ENCODE peak calls at places on chromosomes 11 and 22, in four cellular contexts. Y is GM12878, M is HepG2, B is SK-N-SH. J is an unnamed sample.

GRCh38 chr11:63560506-63561179 is 2.5 kb downstream of the PLAAT2 start:
- DNase-seq in Y (no peak), M (no peak), B (no peak), J (no peak)

GRCh38 chr22:37337204-37337943 is 55.1 kb downstream of the CYTH4 start:
- DNase-seq in Y (no peak), M (no peak), B (no peak), J (no peak)

GRCh38 chr11:27100534-27100933 is 59.9 kb downstream of the BBOX1 start:
- DNase-seq in Y (no peak), M (no peak), B (no peak), J (no peak)

GRCh38 chr11:123775274-123775673 is 21.0 kb upstream of the OR6X1 start:
- DNase-seq in Y (no peak), M (no peak), B (no peak), J (no peak)

GRCh38 chr22:49658902-49659280 is 168.8 kb downstream of the BRD1 start:
- DNase-seq in Y (no peak), M (no peak), B (no peak), J (no peak)

GRCh38 chr11:57491371-57492061 is 24.0 kb downstream of the SLC43A1 start:
- DNase-seq in Y (no peak), M (peak), B (peak), J (peak)

GRCh38 chr11:68724293-68724692 is 27.0 kb downstream of the TESMIN start:
- DNase-seq in Y (no peak), M (no peak), B (no peak), J (no peak)

GRCh38 chr11:69297926-69298777 is 4.2 kb downstream of the MYEOV start:
- DNase-seq in Y (peak), M (peak), B (no peak), J (peak)

DNA sequence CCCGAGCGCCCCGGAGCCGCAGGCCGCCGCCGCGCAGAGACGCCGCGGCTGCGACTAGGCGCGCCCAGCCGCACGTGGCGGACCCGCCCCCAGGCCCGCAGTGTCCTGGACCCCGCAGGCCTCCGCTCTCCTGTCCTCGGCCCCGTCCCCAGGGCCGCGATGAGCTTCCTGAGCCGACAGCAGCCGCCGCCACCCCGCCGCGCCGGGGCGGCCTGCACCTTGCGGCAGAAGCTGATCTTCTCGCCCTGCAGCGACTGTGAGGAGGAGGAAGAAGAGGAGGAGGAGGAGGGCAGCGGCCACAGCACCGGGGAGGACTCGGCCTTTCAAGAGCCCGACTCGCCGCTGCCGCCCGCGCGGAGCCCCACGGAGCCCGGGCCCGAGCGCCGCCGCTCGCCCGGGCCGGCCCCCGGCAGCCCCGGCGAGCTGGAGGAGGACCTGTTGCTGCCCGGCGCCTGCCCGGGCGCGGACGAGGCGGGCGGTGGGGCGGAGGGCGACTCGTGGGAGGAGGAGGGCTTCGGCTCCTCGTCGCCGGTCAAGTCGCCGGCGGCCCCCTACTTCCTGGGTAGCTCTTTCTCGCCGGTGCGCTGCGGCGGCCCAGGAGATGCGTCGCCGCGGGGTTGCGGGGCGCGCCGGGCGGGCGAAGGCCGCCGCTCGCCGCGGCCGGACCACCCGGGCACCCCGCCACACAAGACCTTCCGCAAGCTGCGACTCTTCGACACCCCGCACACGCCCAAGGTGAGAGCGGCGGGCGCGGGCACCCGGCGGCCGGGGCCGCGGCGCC is 495 bp downstream of the WEE1 start:
- DNase-seq in Y (no peak), M (no peak), B (peak), J (no peak)
- TF ChIP-seq PBX3 in Y (no peak), M (no peak), B (no peak), J (no peak)

GRCh38 chr11:2774173-2775082 is 74.6 kb upstream of the KCNQ1OT1 start:
- DNase-seq in Y (no peak), M (no peak), B (no peak), J (no peak)

GRCh38 chr11:2771758-2772466 is 72.1 kb upstream of the KCNQ1OT1 start:
- DNase-seq in Y (no peak), M (no peak), B (no peak), J (no peak)

GRCh38 chr11:2770556-2771301 is 70.9 kb upstream of the KCNQ1OT1 start:
- DNase-seq in Y (no peak), M (no peak), B (no peak), J (no peak)

GRCh38 chr11:2775083-2775625 is 75.4 kb upstream of the KCNQ1OT1 start:
- DNase-seq in Y (peak), M (no peak), B (no peak), J (no peak)

DNA sequence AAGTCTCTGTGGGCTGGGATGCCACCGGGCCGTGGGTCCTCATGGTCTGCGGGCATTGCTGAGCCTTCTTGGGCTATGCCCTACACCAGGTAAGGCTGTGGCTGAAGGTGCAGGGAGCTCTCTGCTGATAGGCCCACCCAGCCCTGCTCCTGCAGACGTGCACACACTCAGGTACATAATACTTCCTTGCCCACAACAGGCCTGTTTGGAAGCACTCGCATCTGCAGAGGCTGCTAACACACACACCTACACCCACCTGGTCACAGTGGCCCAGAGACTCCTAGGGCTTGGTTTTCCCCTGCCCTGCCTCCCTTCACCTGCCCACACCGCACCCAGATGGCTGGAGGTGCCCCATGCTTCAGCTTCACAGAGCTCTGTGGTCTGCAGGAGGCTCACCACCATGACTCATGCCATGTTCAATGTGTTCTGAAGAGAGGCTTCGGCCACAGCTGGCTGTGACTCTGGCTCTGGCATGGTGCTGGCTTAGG is 72.8 kb upstream of the KCNQ1OT1 start:
- DNase-seq in Y (no peak), M (no peak), B (no peak), J (no peak)
- TF ChIP-seq PBX3 in Y (no peak), M (no peak), B (no peak), J (no peak)

GRCh38 chr11:119166368-119167076 is 2.0 kb upstream of the NLRX1 start:
- DNase-seq in Y (no peak), M (peak), B (no peak), J (peak)
- TF ChIP-seq PBX3 in Y (no peak), M (no peak), B (peak), J (no peak)

GRCh38 chr11:94742645-94743044 is 25.5 kb upstream of the AMOTL1 start:
- DNase-seq in Y (no peak), M (no peak), B (no peak), J (no peak)

GRCh38 chr11:94739331-94739730 is 28.8 kb upstream of the AMOTL1 start:
- DNase-seq in Y (no peak), M (no peak), B (no peak), J (no peak)

GRCh38 chr11:94738746-94739145 is 29.4 kb upstream of the AMOTL1 start:
- DNase-seq in Y (no peak), M (no peak), B (no peak), J (no peak)

GRCh38 chr11:94740975-94741707 is 27.0 kb upstream of the AMOTL1 start:
- DNase-seq in Y (no peak), M (peak), B (peak), J (peak)

GRCh38 chr11:94740083-94740974 is 27.8 kb upstream of the AMOTL1 start:
- DNase-seq in Y (no peak), M (no peak), B (peak), J (no peak)
- TF ChIP-seq PBX3 in Y (no peak), M (no peak), B (no peak), J (no peak)

GRCh38 chr22:25057013-25057881 is 104.7 kb downstream of the KIAA1671 start:
- DNase-seq in Y (no peak), M (peak), B (peak), J (peak)
- TF ChIP-seq PBX3 in Y (no peak), M (no peak), B (peak), J (no peak)

DNA sequence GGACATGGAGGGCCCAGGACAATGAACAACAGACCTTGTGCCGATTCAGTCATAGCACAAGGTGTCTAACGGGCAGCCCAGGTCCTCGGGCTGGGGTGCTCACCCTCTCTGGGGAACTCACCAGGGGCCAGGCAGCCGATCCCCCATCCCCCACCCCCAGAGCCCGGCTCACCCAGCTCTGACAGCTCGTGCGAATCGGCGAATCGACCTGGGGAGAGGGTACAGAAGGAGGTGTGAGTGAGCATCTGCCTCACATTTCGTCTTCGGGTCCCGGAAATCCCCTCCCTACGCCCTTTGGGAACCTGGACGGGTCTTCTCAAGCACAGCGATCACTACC is 423 bp downstream of the PEX16 start:
- DNase-seq in Y (no peak), M (no peak), B (no peak), J (no peak)
- TF ChIP-seq PBX3 in Y (no peak), M (no peak), B (no peak), J (no peak)